ENCODE peak calls at places on chromosomes 4 and X, in four cellular contexts. One of them, this sample, is unnamed.

GRCh38 chr4:84691170-84691691 is 108.3 kb downstream of the CDS1 start:
- DNase-seq in HCT116: peak
- DNase-seq in HepG2: no peak
- DNase-seq in K562: no peak
- DNase-seq in this sample: peak

GRCh38 chr4:145887241-145887964 is 51.2 kb downstream of the ZNF827 start:
- DNase-seq in K562: no peak
- DNase-seq in HCT116: no peak
- DNase-seq in HepG2: no peak
- DNase-seq in this sample: no peak

GRCh38 chrX:7314425-7314824 is 166.5 kb upstream of the PUDP start:
- DNase-seq in HepG2: no peak
- DNase-seq in HCT116: no peak
- DNase-seq in K562: no peak
- DNase-seq in this sample: no peak

GRCh38 chr4:74968456-74969164 is 35.7 kb downstream of the PARM1 start:
- DNase-seq in HepG2: no peak
- DNase-seq in HCT116: no peak
- DNase-seq in K562: no peak
- DNase-seq in this sample: no peak

GRCh38 chr4:32789026-32789608 is 2068.9 kb downstream of the PCDH7 start:
- DNase-seq in K562: no peak
- DNase-seq in HepG2: no peak
- DNase-seq in HCT116: no peak
- DNase-seq in this sample: no peak

GRCh38 chrX:136916827-136917226 is 36.3 kb upstream of the RBMX start:
- DNase-seq in K562: no peak
- DNase-seq in HepG2: no peak
- DNase-seq in HCT116: no peak
- DNase-seq in this sample: no peak

GRCh38 chrX:46325312-46325877 is 219.8 kb downstream of the ZNF674 start:
- DNase-seq in K562: no peak
- DNase-seq in HepG2: peak
- DNase-seq in HCT116: peak
- DNase-seq in this sample: no peak

GRCh38 chr4:90766837-90767236 is 639.6 kb downstream of the CCSER1 start:
- DNase-seq in K562: no peak
- DNase-seq in HepG2: no peak
- DNase-seq in HCT116: no peak
- DNase-seq in this sample: no peak

GRCh38 chr4:7282094-7282370 is 89.7 kb downstream of the SORCS2 start:
- DNase-seq in K562: no peak
- DNase-seq in HepG2: no peak
- DNase-seq in HCT116: no peak
- DNase-seq in this sample: no peak

GRCh38 chrX:119189586-119189985 is 46.5 kb upstream of the PGRMC1 start:
- DNase-seq in HCT116: no peak
- DNase-seq in K562: no peak
- DNase-seq in HepG2: no peak
- DNase-seq in this sample: no peak

GRCh38 chrX:13965531-13965930 is 64.2 kb downstream of the GEMIN8 start:
- DNase-seq in K562: no peak
- DNase-seq in HCT116: no peak
- DNase-seq in HepG2: no peak
- DNase-seq in this sample: no peak

GRCh38 chrX:78747471-78747870 is at the start of gene LPAR4:
- DNase-seq in HCT116: no peak
- DNase-seq in K562: no peak
- DNase-seq in HepG2: no peak
- DNase-seq in this sample: no peak

GRCh38 chr4:37793562-37793961 is 32.9 kb upstream of the PGM2 start:
- DNase-seq in HCT116: no peak
- DNase-seq in K562: no peak
- DNase-seq in HepG2: peak
- DNase-seq in this sample: peak

GRCh38 chr4:41538017-41538733 is at the start of gene LIMCH1:
- DNase-seq in HepG2: no peak
- DNase-seq in HCT116: no peak
- DNase-seq in K562: no peak
- DNase-seq in this sample: no peak

GRCh38 chrX:119105826-119106225 is 21.8 kb downstream of the KIAA1210 start:
- DNase-seq in K562: no peak
- DNase-seq in HepG2: no peak
- DNase-seq in HCT116: no peak
- DNase-seq in this sample: no peak

GRCh38 chr4:13322681-13323101 is 161.4 kb downstream of the RAB28 start:
- DNase-seq in HCT116: no peak
- DNase-seq in HepG2: no peak
- DNase-seq in K562: no peak
- DNase-seq in this sample: no peak

DNA sequence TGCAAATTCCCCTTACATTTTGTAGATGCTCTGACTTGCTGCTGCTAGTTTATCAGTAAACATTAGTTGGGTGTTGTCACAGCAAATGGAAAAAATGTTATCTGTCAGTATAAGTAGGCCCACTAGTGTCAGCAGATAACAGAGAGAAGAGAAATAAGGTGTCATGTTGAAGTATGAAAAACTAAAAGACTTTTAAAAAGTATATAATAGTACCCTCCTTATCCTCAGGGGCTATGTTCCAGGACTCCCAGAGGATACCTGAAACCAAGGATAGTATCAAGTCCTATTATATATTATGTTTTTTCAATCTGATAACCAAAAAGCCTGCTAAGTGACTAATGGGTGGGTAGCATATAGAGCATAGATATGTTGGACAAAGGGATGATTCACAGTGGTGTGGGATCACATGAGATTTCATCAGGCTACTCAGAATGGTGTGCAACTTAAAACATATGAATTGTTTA is 11.6 kb upstream of the BMP2K start:
- DNase-seq in HepG2: no peak
- DNase-seq in K562: no peak
- DNase-seq in HCT116: no peak
- DNase-seq in this sample: no peak
- TF ChIP-seq TCF7L2 in HepG2: no peak
- TF ChIP-seq TCF7L2 in K562: no peak
- TF ChIP-seq TCF7L2 in HCT116: no peak
- TF ChIP-seq TCF7L2 in this sample: no peak

DNA sequence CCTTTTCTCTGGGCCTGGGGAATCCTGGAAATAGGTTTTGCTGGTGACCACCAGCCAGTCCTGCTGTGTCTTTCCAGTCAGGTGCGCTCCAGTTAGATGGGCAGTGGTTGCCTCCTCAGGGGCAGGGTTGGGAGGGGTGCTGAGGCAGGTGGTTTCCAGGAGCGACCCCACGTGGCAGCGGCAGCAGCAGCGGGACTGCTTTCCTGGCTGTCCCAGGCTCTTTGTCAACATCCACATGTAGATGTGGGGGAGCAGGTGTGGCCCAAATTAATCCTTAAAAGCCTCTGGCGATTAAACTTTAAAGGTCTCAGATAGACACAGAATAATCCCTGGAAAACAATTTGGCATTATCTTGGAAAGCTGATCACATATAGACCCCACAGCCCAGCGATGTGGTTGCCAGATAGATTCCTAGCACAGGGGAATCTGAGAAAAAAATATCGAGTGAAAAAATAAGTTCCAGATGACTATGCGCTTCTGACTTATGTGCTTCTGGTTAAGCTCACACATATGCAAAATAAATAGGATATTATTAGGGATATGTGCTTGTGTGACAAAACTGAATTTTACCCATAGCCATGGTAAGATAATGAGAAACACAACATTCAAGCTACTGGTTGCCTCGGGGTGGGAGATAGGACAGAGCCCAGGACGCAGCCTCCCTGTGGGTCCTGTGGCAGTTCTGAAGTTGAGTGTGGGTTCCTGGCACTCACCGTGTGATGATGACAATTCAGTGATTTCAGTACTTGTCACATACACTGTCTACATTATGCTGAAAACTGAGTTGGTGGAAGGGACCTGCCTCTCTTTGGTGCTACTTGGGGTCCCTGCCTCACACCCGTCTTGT is 336.4 kb downstream of the ARHGAP10 start:
- DNase-seq in HepG2: no peak
- DNase-seq in K562: no peak
- DNase-seq in HCT116: no peak
- DNase-seq in this sample: no peak
- TF ChIP-seq TCF7L2 in HepG2: no peak
- TF ChIP-seq TCF7L2 in K562: no peak
- TF ChIP-seq TCF7L2 in HCT116: no peak
- TF ChIP-seq TCF7L2 in this sample: no peak

GRCh38 chr4:86449746-86450145 is 89.9 kb upstream of the MAPK10 start:
- DNase-seq in HCT116: no peak
- DNase-seq in K562: no peak
- DNase-seq in HepG2: no peak
- DNase-seq in this sample: no peak

GRCh38 chr4:86446996-86447395 is 87.1 kb upstream of the MAPK10 start:
- DNase-seq in HepG2: no peak
- DNase-seq in K562: no peak
- DNase-seq in HCT116: no peak
- DNase-seq in this sample: no peak

GRCh38 chr4:86450189-86450588 is 90.3 kb upstream of the MAPK10 start:
- DNase-seq in K562: no peak
- DNase-seq in HCT116: no peak
- DNase-seq in HepG2: no peak
- DNase-seq in this sample: no peak

GRCh38 chr4:86450861-86451260 is 91.0 kb upstream of the MAPK10 start:
- DNase-seq in K562: no peak
- DNase-seq in HepG2: no peak
- DNase-seq in HCT116: no peak
- DNase-seq in this sample: no peak

DNA sequence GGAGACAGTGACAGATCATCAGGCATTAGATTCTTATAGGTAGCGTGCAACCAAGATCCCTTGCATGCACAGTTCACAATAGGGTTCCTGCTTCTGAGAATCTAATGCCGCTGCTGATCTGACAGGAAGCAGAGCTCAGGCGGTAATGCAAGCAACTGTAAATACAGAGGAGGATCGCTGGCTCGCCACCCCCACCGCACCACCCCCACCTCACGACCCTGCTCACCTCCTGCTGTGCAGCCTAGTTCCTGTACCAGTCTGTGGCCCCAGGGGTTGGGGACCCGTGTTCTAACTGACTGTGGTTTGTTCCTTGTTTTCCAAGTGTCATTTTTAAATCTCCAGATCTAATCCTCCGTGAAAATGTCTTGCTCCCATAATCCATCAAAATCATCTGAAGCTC is 89.0 kb upstream of the MAPK10 start:
- DNase-seq in HCT116: no peak
- DNase-seq in HepG2: no peak
- DNase-seq in K562: no peak
- DNase-seq in this sample: no peak
- TF ChIP-seq TCF7L2 in HCT116: no peak
- TF ChIP-seq TCF7L2 in HepG2: no peak
- TF ChIP-seq TCF7L2 in K562: no peak
- TF ChIP-seq TCF7L2 in this sample: no peak

DNA sequence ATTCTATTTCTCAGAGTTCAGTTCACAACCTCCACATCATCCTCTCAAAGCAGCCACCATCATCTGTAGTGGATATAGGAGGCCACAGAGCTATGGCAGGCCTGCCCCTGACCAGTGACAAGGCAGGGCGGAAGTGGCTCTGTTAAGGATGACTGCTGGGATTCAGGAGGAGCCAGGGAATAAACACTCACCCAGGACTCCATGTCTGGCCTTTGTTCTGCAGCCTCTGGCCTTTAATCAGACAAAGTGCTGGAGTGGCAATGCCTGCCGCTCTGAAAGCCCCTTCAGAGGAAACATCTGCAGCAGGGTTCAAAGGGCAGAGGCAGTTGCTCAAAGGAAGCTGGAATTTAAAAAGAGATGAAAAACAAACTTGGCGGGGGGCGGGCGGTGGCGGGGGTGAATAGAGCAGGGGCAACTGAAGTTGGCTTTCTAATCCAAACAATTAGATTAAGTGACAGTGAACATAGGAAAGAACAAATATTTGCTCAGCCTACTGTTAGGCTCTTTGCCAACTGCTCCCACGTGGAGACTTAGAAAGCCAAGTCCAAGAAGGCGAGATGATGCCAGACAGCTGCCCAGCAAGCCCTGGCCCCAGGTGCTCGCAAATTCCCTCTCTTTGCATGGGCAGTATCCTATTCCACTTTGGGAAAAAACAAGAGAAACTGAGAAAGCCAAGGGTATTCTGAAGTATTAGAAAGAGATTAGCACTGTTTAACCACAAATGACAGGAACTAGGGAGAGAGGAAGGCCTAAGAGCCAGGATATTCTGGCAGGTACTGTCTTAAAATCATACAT is 5.5 kb downstream of the MPP1 start:
- DNase-seq in HCT116: no peak
- DNase-seq in HepG2: peak
- DNase-seq in K562: no peak
- DNase-seq in this sample: no peak
- TF ChIP-seq TCF7L2 in HCT116: no peak
- TF ChIP-seq TCF7L2 in HepG2: peak
- TF ChIP-seq TCF7L2 in K562: no peak
- TF ChIP-seq TCF7L2 in this sample: peak

GRCh38 chr4:148254818-148255366 is 187.3 kb downstream of the NR3C2 start:
- DNase-seq in HepG2: no peak
- DNase-seq in HCT116: no peak
- DNase-seq in K562: no peak
- DNase-seq in this sample: no peak
- TF ChIP-seq TCF7L2 in HepG2: no peak
- TF ChIP-seq TCF7L2 in HCT116: no peak
- TF ChIP-seq TCF7L2 in K562: no peak
- TF ChIP-seq TCF7L2 in this sample: no peak

GRCh38 chr4:1806596-1807257 is 13.6 kb downstream of the FGFR3 start:
- DNase-seq in HepG2: no peak
- DNase-seq in HCT116: no peak
- DNase-seq in K562: no peak
- DNase-seq in this sample: no peak
- TF ChIP-seq TCF7L2 in HepG2: no peak
- TF ChIP-seq TCF7L2 in HCT116: no peak
- TF ChIP-seq TCF7L2 in K562: no peak
- TF ChIP-seq TCF7L2 in this sample: no peak

GRCh38 chr4:189832528-189832927 is 108.1 kb upstream of the FRG1 start:
- DNase-seq in K562: no peak
- DNase-seq in HCT116: no peak
- DNase-seq in HepG2: no peak
- DNase-seq in this sample: no peak

GRCh38 chr4:189823611-189824010 is 117.1 kb upstream of the FRG1 start:
- DNase-seq in HepG2: no peak
- DNase-seq in HCT116: no peak
- DNase-seq in K562: no peak
- DNase-seq in this sample: no peak

GRCh38 chr4:189825466-189825865 is 115.2 kb upstream of the FRG1 start:
- DNase-seq in HCT116: no peak
- DNase-seq in HepG2: no peak
- DNase-seq in K562: no peak
- DNase-seq in this sample: no peak

DNA sequence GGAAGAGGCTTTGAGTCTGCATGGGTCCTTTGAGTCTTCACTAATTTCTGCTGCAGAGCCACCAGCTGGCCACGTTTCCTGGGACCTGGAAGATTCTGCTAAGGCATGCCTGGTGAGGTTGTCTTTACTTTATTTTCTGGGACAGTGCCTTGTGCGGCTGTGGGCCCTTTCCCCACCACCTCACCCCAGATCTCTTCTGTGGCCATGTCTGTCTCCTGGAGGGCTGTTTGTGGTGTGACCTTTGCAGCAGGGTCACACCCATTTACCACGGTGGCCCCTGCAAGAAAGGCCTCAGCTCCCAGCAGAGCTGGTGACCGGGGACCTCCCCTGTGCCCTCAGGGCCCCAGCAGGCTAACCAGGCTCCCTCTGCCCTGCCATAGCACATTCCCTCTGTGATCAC is 112.4 kb upstream of the FRG1 start:
- DNase-seq in HepG2: no peak
- DNase-seq in K562: no peak
- DNase-seq in HCT116: no peak
- DNase-seq in this sample: no peak
- TF ChIP-seq TCF7L2 in HepG2: no peak
- TF ChIP-seq TCF7L2 in K562: no peak
- TF ChIP-seq TCF7L2 in HCT116: no peak
- TF ChIP-seq TCF7L2 in this sample: no peak

This sample was measured in Panc1.